ENCODE peak calls at places on chromosomes 7 and 10, in six cellular contexts. W, I, X, Q, O and R are unnamed samples.
A peak's percentile ranks its signal among the peaks of the same experiment; 100 is the strongest.

GRCh38 chr7:142420554-142421362 is 162.9 kb upstream of the PRSS58 start:
- DNase-seq in W (no peak), I (no peak), X (no peak), Q (peak; percentile 13), O (no peak), R (peak; percentile 69)

GRCh38 chr10:132526676-132527075 is 10.9 kb upstream of the INPP5A start:
- DNase-seq in W (peak; percentile 1), I (no peak), X (no peak), Q (no peak), O (no peak), R (peak; percentile 79)

GRCh38 chr7:20267482-20267881 is 50.3 kb upstream of the MACC1 start:
- DNase-seq in W (no peak), I (no peak), X (no peak), Q (no peak), O (no peak), R (no peak)

GRCh38 chr7:68438016-68438415 is 1160.3 kb upstream of the AUTS2 start:
- DNase-seq in W (no peak), I (no peak), X (no peak), Q (no peak), O (no peak), R (no peak)

GRCh38 chr10:99560277-99561126 is 27.8 kb downstream of the NKX2-3 start:
- DNase-seq in W (peak; percentile 37), I (peak; percentile 58), X (no peak), Q (peak; percentile 59), O (peak; percentile 19), R (peak; percentile 68)

GRCh38 chr7:39375874-39376190 is 190.4 kb upstream of the YAE1 start:
- DNase-seq in W (no peak), I (no peak), X (no peak), Q (no peak), O (no peak), R (no peak)

GRCh38 chr10:110165867-110166266 is 41.5 kb upstream of the MXI1 start:
- DNase-seq in W (no peak), I (no peak), X (no peak), Q (no peak), O (no peak), R (no peak)

GRCh38 chr10:42952931-42953683 is 123.8 kb upstream of the RET start:
- DNase-seq in W (no peak), I (no peak), X (no peak), Q (no peak), O (no peak), R (no peak)

GRCh38 chr10:974038-974784 is 14.0 kb upstream of the GTPBP4 start:
- DNase-seq in W (no peak), I (no peak), X (no peak), Q (no peak), O (no peak), R (no peak)

GRCh38 chr10:15369642-15370211 is 1.4 kb downstream of the FAM171A1 start:
- DNase-seq in W (peak; percentile 23), I (no peak), X (peak; percentile 27), Q (peak; percentile 25), O (no peak), R (peak; percentile 18)

GRCh38 chr10:15373199-15373598 is 2.1 kb upstream of the FAM171A1 start:
- DNase-seq in W (no peak), I (no peak), X (no peak), Q (no peak), O (no peak), R (no peak)

GRCh38 chr10:15370212-15370740 is 813 bp downstream of the FAM171A1 start:
- DNase-seq in W (peak; percentile 30), I (no peak), X (peak; percentile 33), Q (peak; percentile 30), O (no peak), R (peak; percentile 24)

GRCh38 chr10:15368456-15368855 is 2.6 kb downstream of the FAM171A1 start:
- DNase-seq in W (no peak), I (no peak), X (no peak), Q (no peak), O (no peak), R (no peak)

GRCh38 chr10:15370741-15371701 is at the start of gene FAM171A1:
- DNase-seq in W (peak; percentile 73), I (no peak), X (peak; percentile 68), Q (peak; percentile 77), O (no peak), R (peak; percentile 82)
- TF ChIP-seq CTCF in W (no peak), I (no peak), X (peak; percentile 15), Q (peak; percentile 18), O (peak; percentile 8), R (no peak)

GRCh38 chr7:151755131-151755787 is 121.7 kb downstream of the PRKAG2 start:
- DNase-seq in W (no peak), I (no peak), X (no peak), Q (peak; percentile 33), O (peak; percentile 41), R (peak; percentile 63)

GRCh38 chr7:151754688-151755130 is 122.2 kb downstream of the PRKAG2 start:
- DNase-seq in W (no peak), I (no peak), X (no peak), Q (no peak), O (no peak), R (no peak)

GRCh38 chr7:151756866-151757265 is 120.0 kb downstream of the PRKAG2 start:
- DNase-seq in W (no peak), I (no peak), X (no peak), Q (no peak), O (no peak), R (no peak)

GRCh38 chr7:151757274-151757673 is 119.6 kb downstream of the PRKAG2 start:
- DNase-seq in W (no peak), I (no peak), X (no peak), Q (no peak), O (peak; percentile 26), R (peak; percentile 71)

GRCh38 chr7:151756076-151756731 is 120.7 kb downstream of the PRKAG2 start:
- DNase-seq in W (no peak), I (no peak), X (no peak), Q (peak; percentile 29), O (peak; percentile 35), R (peak; percentile 55)
- H3K4me3 ChIP-seq in W (no peak overlapping the region), I (no peak overlapping the region), X (no peak overlapping the region), Q (no peak overlapping the region), O (no peak overlapping the region), R (no peak overlapping the region)

DNA sequence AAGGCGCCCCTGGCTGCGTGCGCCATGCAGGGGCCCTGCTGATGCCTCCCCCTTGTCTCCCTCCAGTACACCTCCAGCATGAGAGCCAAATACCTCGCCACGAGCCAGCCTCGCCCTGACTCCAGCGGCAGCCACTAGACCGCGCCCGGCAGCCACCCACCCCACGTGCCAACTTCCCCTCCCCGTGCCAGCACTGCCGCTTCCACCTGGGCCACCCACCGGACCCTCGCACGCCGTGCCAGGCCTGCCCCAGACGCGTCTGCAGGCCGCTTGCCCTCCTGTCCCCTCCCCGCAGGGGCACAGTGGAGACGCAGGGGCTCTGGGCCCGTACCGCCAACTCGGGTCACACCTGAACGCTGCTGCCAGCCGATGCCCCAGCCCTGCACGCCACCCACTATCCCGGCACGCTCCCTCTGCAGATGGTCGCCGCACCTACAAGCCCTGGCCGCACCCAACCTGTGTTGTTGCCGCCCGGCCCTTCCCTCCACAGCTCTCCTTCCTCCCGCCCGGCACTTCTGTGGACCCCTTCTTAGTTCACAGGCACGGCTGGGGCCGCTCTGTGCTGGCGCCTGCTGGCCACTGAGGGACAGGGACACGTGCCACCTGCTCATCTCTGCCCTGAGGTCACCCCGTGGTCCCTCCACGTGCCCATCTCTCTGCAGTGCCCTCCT is 26.3 kb upstream of the AMZ1 start:
- DNase-seq in W (no peak), I (no peak), X (no peak), Q (no peak), O (no peak), R (no peak)
- TF ChIP-seq CTCF in W (no peak), I (no peak), X (no peak), Q (peak; percentile 21), O (peak; percentile 4), R (no peak)

GRCh38 chr10:95908450-95908849 is 675 bp downstream of the CC2D2B start:
- DNase-seq in W (no peak), I (no peak), X (no peak), Q (no peak), O (no peak), R (no peak)
- H3K4me3 ChIP-seq in W (no peak overlapping the region), I (no peak overlapping the region), X (peak overlapping the region; percentile 84), Q (no peak overlapping the region), O (peak overlapping the region; percentile 56), R (no peak overlapping the region)

GRCh38 chr10:3825244-3825643 is 40.2 kb upstream of the KLF6 start:
- DNase-seq in W (peak; percentile 52), I (no peak), X (no peak), Q (peak; percentile 88), O (no peak), R (peak; percentile 91)

GRCh38 chr10:3814832-3815209 is 29.8 kb upstream of the KLF6 start:
- DNase-seq in W (no peak), I (no peak), X (no peak), Q (no peak), O (no peak), R (no peak)

GRCh38 chr10:3822541-3822940 is 37.5 kb upstream of the KLF6 start:
- DNase-seq in W (no peak), I (no peak), X (no peak), Q (no peak), O (no peak), R (no peak)

GRCh38 chr10:3817002-3817401 is 32.0 kb upstream of the KLF6 start:
- DNase-seq in W (no peak), I (no peak), X (no peak), Q (no peak), O (no peak), R (no peak)

DNA sequence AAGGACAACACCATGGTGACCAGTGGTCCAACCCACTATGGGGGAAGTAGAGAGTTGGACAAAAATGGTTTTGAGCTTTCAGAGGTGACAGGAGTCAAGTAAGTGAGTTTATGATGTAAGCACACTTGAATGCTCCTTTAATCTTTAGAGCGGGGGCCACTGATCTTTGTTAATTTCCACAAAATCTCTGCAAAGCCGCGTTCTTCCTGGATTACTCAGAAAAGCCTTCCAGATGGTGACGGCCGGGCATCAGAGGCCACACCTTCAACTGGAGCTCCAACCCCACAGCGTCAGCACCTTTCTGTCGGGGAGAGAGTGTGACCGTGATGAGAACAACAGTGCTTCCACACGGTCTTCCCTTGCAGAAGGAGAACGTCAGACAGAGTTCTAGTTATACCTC is 35.2 kb upstream of the KLF6 start:
- DNase-seq in W (no peak), I (no peak), X (no peak), Q (peak; percentile 69), O (no peak), R (peak; percentile 51)
- TF ChIP-seq CTCF in W (no peak), I (no peak), X (no peak), Q (no peak), O (no peak), R (no peak)